ENCODE peak calls at places on chromosomes 16 and 17, in four cellular contexts. I, X, S and U are unnamed samples.

GRCh38 chr16:12685806-12686205 is 117.9 kb downstream of the CPPED1 start:
- DNase-seq in I (no peak), X (no peak), S (no peak), U (no peak)

GRCh38 chr17:37650419-37651003 is 7.3 kb upstream of the DDX52 start:
- DNase-seq in I (peak), X (no peak), S (peak), U (no peak)

GRCh38 chr17:45896803-45897693 is 2.7 kb downstream of the MAPT start:
- DNase-seq in I (no peak), X (no peak), S (peak), U (no peak)

GRCh38 chr16:70573451-70574121 is 50.0 kb downstream of the SF3B3 start:
- DNase-seq in I (peak), X (no peak), S (no peak), U (no peak)

GRCh38 chr17:80261159-80261894 is 675 bp downstream of the RNF213 start:
- DNase-seq in I (peak), X (peak), S (peak), U (peak)

GRCh38 chr16:65601781-65602180 is 479.9 kb upstream of the CDH11 start:
- DNase-seq in I (peak), X (no peak), S (no peak), U (no peak)

GRCh38 chr17:28049071-28049470 is 6.6 kb downstream of the NLK start:
- DNase-seq in I (no peak), X (no peak), S (no peak), U (no peak)

GRCh38 chr17:28897769-28898259 is 281 bp upstream of the FLOT2 start:
- DNase-seq in I (no peak), X (no peak), S (no peak), U (no peak)

GRCh38 chr16:11603331-11603750 is 16.6 kb upstream of the LITAF start:
- DNase-seq in I (peak), X (no peak), S (peak), U (no peak)

GRCh38 chr16:1433756-1434155 is 2.9 kb downstream of the PERCC1 start:
- DNase-seq in I (no peak), X (no peak), S (no peak), U (no peak)

GRCh38 chr16:84810518-84811273 is 9.1 kb upstream of the CRISPLD2 start:
- DNase-seq in I (peak), X (no peak), S (no peak), U (no peak)

GRCh38 chr17:2235792-2236365 is 67.7 kb downstream of the SMG6 start:
- DNase-seq in I (peak), X (no peak), S (no peak), U (no peak)

GRCh38 chr17:70775667-70776066 is 606.3 kb downstream of the KCNJ2 start:
- DNase-seq in I (no peak), X (no peak), S (no peak), U (no peak)

GRCh38 chr16:54185045-54185444 is 101.5 kb downstream of the IRX3 start:
- DNase-seq in I (no peak), X (no peak), S (no peak), U (no peak)

GRCh38 chr17:33686171-33686570 is 393.1 kb upstream of the ASIC2 start:
- DNase-seq in I (no peak), X (no peak), S (no peak), U (no peak)

GRCh38 chr16:50326264-50326663 is 42.5 kb downstream of the BRD7 start:
- DNase-seq in I (no peak), X (no peak), S (no peak), U (no peak)

GRCh38 chr17:73043686-73044581 is 48.6 kb downstream of the SLC39A11 start:
- DNase-seq in I (peak), X (no peak), S (no peak), U (no peak)

GRCh38 chr17:32275060-32276042 is 9.7 kb downstream of the RHBDL3 start:
- DNase-seq in I (peak), X (no peak), S (no peak), U (no peak)

GRCh38 chr16:83581994-83582747 is 225.6 kb upstream of the HSBP1 start:
- DNase-seq in I (no peak), X (no peak), S (no peak), U (no peak)

GRCh38 chr17:17855976-17856375 is 19.2 kb upstream of the SREBF1 start:
- DNase-seq in I (no peak), X (no peak), S (no peak), U (no peak)

GRCh38 chr17:18966831-18967624 is 15.1 kb downstream of the SLC5A10 start:
- DNase-seq in I (no peak), X (no peak), S (peak), U (peak)

GRCh38 chr17:41810659-41811548 is 845 bp downstream of the P3H4 start:
- DNase-seq in I (no peak), X (no peak), S (peak), U (peak)

GRCh38 chr17:70961341-70961740 is 792.0 kb downstream of the KCNJ2 start:
- DNase-seq in I (no peak), X (no peak), S (no peak), U (no peak)

GRCh38 chr16:54286330-54287017 is at the start of gene IRX3:
- DNase-seq in I (peak), X (no peak), S (peak), U (peak)

GRCh38 chr17:57459286-57459915 is 203.1 kb downstream of the MSI2 start:
- DNase-seq in I (peak), X (no peak), S (no peak), U (no peak)

GRCh38 chr16:4679156-4679853 is 14.1 kb upstream of the NUDT16L1 start:
- DNase-seq in I (no peak), X (no peak), S (no peak), U (peak)

GRCh38 chr16:66898207-66898606 is 17.9 kb downstream of the PDP2 start:
- DNase-seq in I (peak), X (no peak), S (no peak), U (no peak)

GRCh38 chr16:20887207-20887606 is 13.0 kb downstream of the DCUN1D3 start:
- DNase-seq in I (no peak), X (no peak), S (no peak), U (no peak)

GRCh38 chr16:85541619-85542547 is 71.2 kb upstream of the GSE1 start:
- DNase-seq in I (no peak), X (no peak), S (no peak), U (no peak)

GRCh38 chr17:47978324-47978723 is 7.4 kb downstream of the CDK5RAP3 start:
- DNase-seq in I (peak), X (peak), S (peak), U (peak)

GRCh38 chr17:27577124-27577761 is 53.7 kb upstream of the LGALS9 start:
- DNase-seq in I (peak), X (no peak), S (peak), U (no peak)

GRCh38 chr16:70749681-70750601 is 51.0 kb downstream of the VAC14 start:
- DNase-seq in I (no peak), X (no peak), S (peak), U (no peak)

GRCh38 chr16:89827383-89828198 is 684 bp upstream of the SPIRE2 start:
- DNase-seq in I (peak), X (no peak), S (peak), U (peak)

GRCh38 chr17:72223816-72224215 is 103.0 kb downstream of the SOX9 start:
- DNase-seq in I (no peak), X (no peak), S (no peak), U (no peak)

GRCh38 chr17:74654742-74655141 is 31.2 kb upstream of the CD300E start:
- DNase-seq in I (no peak), X (no peak), S (no peak), U (no peak)

GRCh38 chr17:5203178-5203907 is 11.7 kb upstream of the ZNF594 start:
- DNase-seq in I (no peak), X (no peak), S (no peak), U (no peak)

DNA sequence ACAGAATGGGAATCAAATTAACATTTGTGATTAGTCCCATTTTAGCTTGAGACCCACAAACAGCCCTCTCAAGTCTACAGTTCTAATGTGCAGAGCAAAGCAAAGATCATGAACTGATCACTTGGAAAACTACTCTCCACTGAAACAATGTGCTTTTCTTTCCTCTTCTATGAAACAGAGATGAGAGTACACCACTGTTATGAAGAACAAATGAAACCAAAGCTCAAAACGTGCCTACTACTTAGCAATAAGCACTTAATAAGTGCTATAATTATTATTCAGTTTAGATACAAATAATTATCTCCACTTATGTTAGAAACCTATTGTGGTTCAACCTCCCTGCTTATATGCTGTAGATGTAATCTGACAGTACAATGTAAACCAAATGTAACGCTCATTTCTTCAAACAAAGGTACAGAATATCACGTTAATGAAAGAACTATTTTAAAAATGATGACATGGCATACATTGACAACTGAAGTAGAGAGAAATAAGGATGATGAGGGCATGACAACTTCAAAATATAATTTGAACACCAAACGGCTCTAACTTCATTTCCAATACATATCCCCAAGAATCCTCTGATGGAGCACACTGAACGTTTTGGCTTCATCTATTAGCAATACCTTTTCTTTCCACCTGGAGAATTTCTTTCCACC is 2.0 kb downstream of the VPS35 start:
- DNase-seq in I (no peak), X (no peak), S (no peak), U (no peak)
- H3K4me3 ChIP-seq in I (peak), X (no peak), S (peak), U (peak)

GRCh38 chr17:63445571-63446217 is 412 bp downstream of the CYB561 start:
- DNase-seq in I (peak), X (no peak), S (peak), U (peak)

GRCh38 chr17:63447688-63448005 is 1.5 kb upstream of the CYB561 start:
- DNase-seq in I (peak), X (no peak), S (no peak), U (peak)

GRCh38 chr17:63445065-63445464 is 1.0 kb downstream of the CYB561 start:
- DNase-seq in I (no peak), X (no peak), S (no peak), U (no peak)

GRCh38 chr17:63446981-63447687 is 1.0 kb upstream of the CYB561 start:
- DNase-seq in I (peak), X (peak), S (peak), U (peak)

DNA sequence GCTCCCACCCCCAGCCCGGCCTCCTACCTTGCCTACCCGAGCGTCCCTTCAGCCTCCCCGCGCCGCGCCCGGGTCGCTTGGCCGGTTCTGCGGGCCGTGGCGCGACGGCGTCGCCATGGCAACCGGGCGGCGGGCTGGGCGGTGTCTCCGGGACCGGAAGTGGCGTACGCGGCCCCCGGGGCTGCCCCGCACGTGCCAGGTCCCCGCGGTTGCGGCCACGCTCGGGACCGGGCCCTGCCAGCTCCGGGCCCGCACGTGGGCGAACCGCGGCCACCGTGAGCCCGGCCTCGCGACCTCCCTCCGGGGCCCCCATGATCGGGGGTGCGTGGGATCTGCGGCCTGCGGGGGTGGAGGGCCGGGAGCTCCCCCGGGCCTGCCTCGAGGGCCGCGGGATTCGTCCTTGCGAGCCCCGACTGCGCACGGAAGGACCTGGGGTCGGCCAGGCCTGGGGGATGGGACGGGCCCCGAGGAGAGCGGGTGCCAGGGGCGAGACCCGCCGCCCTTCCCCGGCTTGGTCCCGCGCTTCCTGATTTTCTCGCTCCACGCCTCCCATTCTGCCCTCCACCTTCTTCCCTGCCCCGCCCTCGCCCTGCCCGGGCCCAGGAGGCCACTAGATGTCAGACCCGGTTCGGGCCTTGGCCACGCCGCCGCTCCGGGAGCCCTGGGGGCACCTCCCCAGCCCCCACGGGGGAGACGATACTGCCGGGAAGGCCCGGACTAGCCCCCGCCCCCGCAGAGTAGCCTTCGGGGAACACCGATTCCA is at the start of gene CYB561:
- DNase-seq in I (peak), X (peak), S (peak), U (peak)
- TF ChIP-seq CTCF in I (peak), X (peak), S (no peak), U (peak)

DNA sequence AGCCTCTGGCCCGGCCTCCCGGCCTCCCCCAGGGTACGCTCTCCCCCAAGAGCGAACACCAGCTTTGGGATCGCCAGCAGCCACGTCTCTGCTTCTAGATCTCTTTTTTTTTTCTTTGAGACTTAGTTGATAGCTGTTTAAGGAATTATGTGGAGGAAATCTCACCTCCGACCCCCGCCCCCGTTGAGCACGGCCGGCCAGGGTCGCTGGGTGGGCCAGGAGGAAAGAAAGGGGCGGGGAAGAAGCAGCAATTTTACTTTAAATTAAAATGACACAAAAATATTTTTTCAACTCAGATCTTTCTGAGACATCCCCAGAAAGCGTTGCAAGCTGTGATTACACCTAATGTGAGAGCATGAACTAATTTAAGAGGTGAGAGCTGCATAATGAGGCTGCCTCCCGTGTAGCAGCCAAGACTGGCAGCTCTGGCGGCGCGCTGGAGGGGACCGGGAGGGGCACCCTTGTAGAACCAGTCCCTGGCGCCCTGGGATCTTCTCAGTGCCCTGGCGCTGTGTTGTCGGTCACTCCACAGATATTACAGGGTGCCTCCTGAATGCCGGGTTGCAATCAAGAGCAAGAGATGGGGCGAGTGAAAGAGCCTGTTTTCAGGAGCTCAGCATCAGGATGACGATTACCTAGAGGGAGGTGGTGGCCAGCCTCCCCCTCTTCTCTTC is 1.9 kb upstream of the CBLN1 start:
- DNase-seq in I (no peak), X (no peak), S (peak), U (no peak)
- H3K4me3 ChIP-seq in I (no peak), X (no peak), S (peak), U (no peak)

GRCh38 chr17:59165933-59166342 is 10.4 kb downstream of the PRR11 start:
- DNase-seq in I (peak), X (no peak), S (peak), U (peak)
- TF ChIP-seq CTCF in I (peak), X (peak), S (peak), U (peak)